ENCODE peak calls at places on chromosomes 7 and 10, in four cellular contexts. W is WTC11, U is K562, D is A549. M is an unnamed sample.

GRCh38 chr7:44087914-44088838 is 5.8 kb upstream of the POLM start:
- DNase-seq in W (no peak), U (no peak), D (no peak), M (no peak)

GRCh38 chr10:119657725-119658124 is 6.5 kb downstream of the BAG3 start:
- DNase-seq in W (no peak), U (no peak), D (no peak), M (no peak)

GRCh38 chr7:100402241-100402640 is 26.3 kb downstream of the ZCWPW1 start:
- DNase-seq in W (no peak), U (no peak), D (no peak), M (no peak)

GRCh38 chr10:118615888-118616287 is 20.4 kb upstream of the PRLHR start:
- DNase-seq in W (no peak), U (peak), D (no peak), M (no peak)

GRCh38 chr10:48931188-48931587 is 8.5 kb downstream of the LRRC18 start:
- DNase-seq in W (peak), U (no peak), D (no peak), M (no peak)

GRCh38 chr7:27303021-27303420 is 60.4 kb downstream of the EVX1 start:
- DNase-seq in W (no peak), U (no peak), D (no peak), M (no peak)

GRCh38 chr10:131815366-131816156 is 85.2 kb upstream of the PPP2R2D start:
- DNase-seq in W (no peak), U (no peak), D (no peak), M (no peak)

GRCh38 chr7:464712-465461 is 54.8 kb downstream of the PDGFA start:
- DNase-seq in W (peak), U (no peak), D (no peak), M (peak)

GRCh38 chr7:98991141-98991540 is 112.8 kb downstream of the TRRAP start:
- DNase-seq in W (no peak), U (no peak), D (no peak), M (no peak)

GRCh38 chr7:132773527-132773956 is 197.3 kb upstream of the PLXNA4 start:
- DNase-seq in W (no peak), U (no peak), D (no peak), M (no peak)

GRCh38 chr7:124351950-124352349 is 319.1 kb upstream of the TMEM229A start:
- DNase-seq in W (no peak), U (no peak), D (no peak), M (no peak)

GRCh38 chr7:124354206-124354605 is 321.3 kb upstream of the TMEM229A start:
- DNase-seq in W (no peak), U (no peak), D (no peak), M (no peak)

GRCh38 chr7:124349443-124349842 is 316.6 kb upstream of the TMEM229A start:
- DNase-seq in W (no peak), U (no peak), D (no peak), M (no peak)
- TF ChIP-seq HMGXB4 in W (no peak), U (no peak), D (no peak), M (no peak)

GRCh38 chr7:50673096-50673495 is 107.9 kb upstream of the DDC start:
- DNase-seq in W (no peak), U (no peak), D (no peak), M (no peak)
- TF ChIP-seq HMGXB4 in W (no peak), U (no peak), D (no peak), M (no peak)

GRCh38 chr7:7830122-7830878 is 111.9 kb upstream of the RPA3 start:
- DNase-seq in W (no peak), U (no peak), D (no peak), M (peak)
- TF ChIP-seq HMGXB4 in W (no peak), U (no peak), D (no peak), M (no peak)

GRCh38 chr10:24858244-24858907 is 94.0 kb downstream of the PRTFDC1 start:
- DNase-seq in W (peak), U (no peak), D (no peak), M (no peak)
- TF ChIP-seq HMGXB4 in W (no peak), U (no peak), D (no peak), M (no peak)

GRCh38 chr10:33145451-33146188 is 187.6 kb upstream of the ITGB1 start:
- DNase-seq in W (no peak), U (no peak), D (no peak), M (peak)
- TF ChIP-seq HMGXB4 in W (no peak), U (no peak), D (no peak), M (no peak)

M was measured in HepG2.